ENCODE peak calls at places on chromosomes 13 and 19, in nine cellular contexts. R is adrenal gland; T is endodermal cell; M is A673; H is left lung; A is breast epithelium; K is CD8-positive, alpha-beta T cell; U is thyroid gland; F is SK-N-SH. P is an unnamed sample.

GRCh38 chr13:41767801-41768200 is 193.1 kb downstream of the VWA8 start:
- DNase-seq in R (no peak), T (no peak), M (peak; percentile 31), H (no peak), A (no peak), K (no peak), U (no peak), F (no peak), P (no peak)

GRCh38 chr13:62294210-62294609 is 878.6 kb upstream of the PCDH20 start:
- DNase-seq in R (no peak), T (no peak), M (no peak), H (no peak), A (no peak), K (no peak), U (no peak), F (no peak), P (no peak)

GRCh38 chr13:70527553-70527952 is 419.3 kb upstream of the KLHL1 start:
- DNase-seq in R (no peak), T (no peak), M (no peak), H (no peak), A (no peak), K (no peak), U (no peak), F (peak; percentile 40), P (no peak)

GRCh38 chr13:27355894-27356293 is 68.5 kb upstream of the GTF3A start:
- DNase-seq in R (no peak), T (peak; percentile 72), M (no peak), H (no peak), A (no peak), K (no peak), U (no peak), F (no peak), P (no peak)

GRCh38 chr19:5501907-5502306 is 46.7 kb downstream of the ZNRF4 start:
- DNase-seq in R (no peak), T (no peak), M (no peak), H (no peak), A (no peak), K (no peak), U (no peak), F (no peak), P (no peak)

GRCh38 chr19:43466793-43467192 is 1.4 kb upstream of the LYPD3 start:
- DNase-seq in R (no peak), T (no peak), M (no peak), H (no peak), A (no peak), K (no peak), U (no peak), F (no peak), P (no peak)

GRCh38 chr19:45478454-45479238 is 10.8 kb downstream of the FOSB start:
- DNase-seq in R (peak; percentile 85), T (peak; percentile 95), M (peak; percentile 95), H (peak; percentile 89), A (peak; percentile 86), K (peak; percentile 86), U (peak; percentile 86), F (peak; percentile 73), P (peak; percentile 93)

GRCh38 chr19:36254848-36255247 is 39.9 kb downstream of the ZNF146 start:
- DNase-seq in R (no peak), T (no peak), M (no peak), H (no peak), A (no peak), K (no peak), U (no peak), F (no peak), P (no peak)

GRCh38 chr13:74098077-74098476 is 36.1 kb downstream of the KLF12 start:
- DNase-seq in R (no peak), T (no peak), M (no peak), H (no peak), A (no peak), K (no peak), U (no peak), F (no peak), P (no peak)

GRCh38 chr19:34347561-34348165 is 17.3 kb upstream of the GPI start:
- DNase-seq in R (no peak), T (no peak), M (no peak), H (no peak), A (no peak), K (no peak), U (no peak), F (no peak), P (no peak)

GRCh38 chr19:34341935-34342680 is 22.9 kb upstream of the GPI start:
- DNase-seq in R (no peak), T (no peak), M (no peak), H (peak; percentile 40), A (no peak), K (no peak), U (no peak), F (no peak), P (no peak)

GRCh38 chr19:34348899-34349487 is 16.0 kb upstream of the GPI start:
- DNase-seq in R (no peak), T (no peak), M (no peak), H (no peak), A (no peak), K (no peak), U (no peak), F (no peak), P (no peak)

GRCh38 chr19:34345934-34346333 is 19.1 kb upstream of the GPI start:
- DNase-seq in R (peak; percentile 81), T (peak; percentile 93), M (peak; percentile 89), H (peak; percentile 44), A (no peak), K (peak; percentile 61), U (peak; percentile 67), F (peak; percentile 86), P (no peak)

DNA sequence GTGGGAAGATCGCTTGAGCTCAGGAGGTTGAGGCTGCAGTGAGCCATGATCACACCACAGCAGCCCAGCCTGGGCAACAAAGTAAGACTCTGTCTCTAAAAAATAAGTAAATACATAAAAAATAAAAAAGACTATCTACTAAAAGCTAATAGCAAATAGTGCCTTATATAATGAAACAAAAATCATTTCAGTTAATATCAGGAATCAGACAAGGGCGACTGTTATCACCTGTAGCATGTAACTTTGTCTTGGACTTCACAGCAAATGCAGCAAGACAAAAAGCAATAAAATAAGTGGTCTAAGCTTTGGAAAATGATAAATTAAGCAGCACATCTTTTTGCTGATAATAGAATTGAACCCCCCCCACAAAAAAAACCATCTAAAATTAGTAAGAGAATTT is 21.2 kb upstream of the GPI start:
- DNase-seq in R (no peak), T (no peak), M (no peak), H (no peak), A (no peak), K (no peak), U (no peak), F (no peak), P (no peak)
- H3K36me3 ChIP-seq in R (no peaks in the 10 kb centered on the region), T (peaks cover 70% of the 10 kb centered on the region), M (peaks cover 22% of the 10 kb centered on the region), H (peaks cover 68% of the 10 kb centered on the region), A (no peaks in the 10 kb centered on the region), K (peaks cover 18% of the 10 kb centered on the region), U (peaks cover 33% of the 10 kb centered on the region), F (peaks cover 41% of the 10 kb centered on the region), P (peaks cover 70% of the 10 kb centered on the region)

DNA sequence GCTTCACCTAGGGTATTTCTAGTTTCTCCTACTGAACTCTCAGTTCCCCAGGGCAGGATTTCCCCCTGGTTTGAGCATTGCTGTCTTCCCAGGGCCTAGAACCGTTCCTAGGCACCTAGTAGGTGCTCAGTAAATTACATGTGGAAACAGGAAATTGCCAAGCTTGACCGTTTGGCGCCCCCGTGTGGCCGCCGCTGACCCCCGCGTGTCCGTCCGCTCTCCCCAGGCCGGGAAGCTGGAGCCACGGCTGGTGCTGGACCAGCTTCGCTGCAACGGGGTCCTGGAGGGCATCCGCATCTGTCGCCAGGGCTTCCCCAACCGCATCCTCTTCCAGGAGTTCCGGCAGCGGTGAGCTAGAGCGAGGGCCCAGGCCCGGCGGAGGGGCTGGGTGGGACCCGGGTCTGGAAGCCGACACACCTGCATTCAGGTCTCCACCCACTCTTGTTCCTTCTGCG is 55.5 kb downstream of the MYH14 start:
- DNase-seq in R (no peak), T (peak; percentile 87), M (peak; percentile 23), H (peak; percentile 76), A (no peak), K (no peak), U (no peak), F (peak; percentile 71), P (no peak)
- TF ChIP-seq CTCF in R (peak; percentile 37), T (peak; percentile 85), M (peak; percentile 81), H (peak; percentile 46), A (no peak), K (no peak), U (peak; percentile 66), F (peak; percentile 65), P (peak; percentile 34)

GRCh38 chr19:15517778-15518177 is 9.5 kb downstream of the CYP4F22 start:
- DNase-seq in R (no peak), T (no peak), M (no peak), H (no peak), A (no peak), K (no peak), U (no peak), F (no peak), P (no peak)

GRCh38 chr19:15506074-15506565 is 2.2 kb upstream of the CYP4F22 start:
- DNase-seq in R (no peak), T (no peak), M (no peak), H (no peak), A (no peak), K (no peak), U (no peak), F (no peak), P (no peak)

GRCh38 chr19:15508035-15508710 is at the start of gene CYP4F22:
- DNase-seq in R (no peak), T (peak; percentile 68), M (peak; percentile 65), H (peak; percentile 76), A (no peak), K (no peak), U (no peak), F (no peak), P (no peak)

GRCh38 chr19:15507068-15508034 is 974 bp upstream of the CYP4F22 start:
- DNase-seq in R (no peak), T (no peak), M (peak; percentile 78), H (no peak), A (no peak), K (no peak), U (no peak), F (no peak), P (no peak)

DNA sequence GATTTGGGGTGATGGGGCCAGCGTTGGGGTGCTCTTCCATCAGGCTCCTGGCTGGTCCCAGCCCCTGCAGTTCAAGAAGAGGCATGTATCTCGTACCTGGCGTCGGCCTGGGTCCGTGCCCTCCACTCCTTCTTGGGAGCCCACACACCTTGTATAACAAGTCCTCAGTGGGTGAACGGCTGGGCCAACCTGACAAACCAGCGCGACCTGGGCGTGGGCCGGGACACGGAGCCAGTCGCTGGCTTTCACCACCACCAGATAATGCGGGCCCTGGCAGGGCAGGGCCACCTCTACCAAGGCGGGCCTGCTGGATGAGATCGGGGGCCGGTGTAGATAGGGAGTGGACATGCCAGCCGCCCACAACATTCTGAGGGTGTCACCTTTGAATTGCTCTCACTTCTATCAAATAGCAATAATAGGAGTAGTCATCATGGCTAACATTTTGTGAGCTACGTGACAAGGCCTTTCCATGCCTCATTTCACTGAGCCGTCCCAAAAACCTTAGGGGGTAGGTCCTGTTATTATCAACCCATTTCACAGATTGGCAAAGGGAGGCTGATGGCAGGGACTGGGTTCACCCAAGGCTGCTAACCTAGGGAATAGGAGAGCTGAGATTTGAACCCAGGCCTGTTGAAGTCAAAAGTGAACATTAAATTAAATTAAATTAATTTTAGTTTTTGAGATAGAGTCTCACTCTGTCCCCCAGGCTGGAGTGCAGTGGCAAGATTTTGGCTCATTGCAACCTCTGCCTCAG is 3.5 kb downstream of the CYP4F22 start:
- DNase-seq in R (no peak), T (no peak), M (no peak), H (no peak), A (no peak), K (no peak), U (no peak), F (no peak), P (no peak)
- H3K36me3 ChIP-seq in R (no peaks in the 10 kb centered on the region), T (no peaks in the 10 kb centered on the region), M (peaks cover 8% of the 10 kb centered on the region), H (no peaks in the 10 kb centered on the region), A (no peaks in the 10 kb centered on the region), K (no peaks in the 10 kb centered on the region), U (no peaks in the 10 kb centered on the region), F (no peaks in the 10 kb centered on the region), P (no peaks in the 10 kb centered on the region)

GRCh38 chr13:99087130-99087953 is 109.5 kb upstream of the DOCK9 start:
- DNase-seq in R (peak; percentile 93), T (peak; percentile 98), M (peak; percentile 89), H (peak; percentile 95), A (peak; percentile 91), K (peak; percentile 93), U (peak; percentile 92), F (peak; percentile 98), P (peak; percentile 93)
- TF ChIP-seq CTCF in R (no peak), T (peak; percentile 70), M (peak; percentile 27), H (no peak), A (no peak), K (peak; percentile 46), U (peak; percentile 25), F (no peak), P (no peak)

P was measured in ascending aorta.